ENCODE peak calls at places on chromosomes 11 and 22, in four cellular contexts. K is SK-N-SH, O is HCT116, Z is GM23248. F is an unnamed sample.

GRCh38 chr22:48711031-48711431 is 1116.6 kb downstream of the BRD1 start:
- DNase-seq in K (no peak), O (no peak), Z (no peak), F (no peak)

GRCh38 chr11:34599406-34599901 is 21.4 kb upstream of the EHF start:
- DNase-seq in O (peak), K (no peak), Z (peak), F (no peak)

GRCh38 chr11:103170865-103171264 is 61.6 kb downstream of the DYNC2H1 start:
- DNase-seq in Z (peak), K (no peak), O (no peak), F (no peak)

GRCh38 chr22:46202897-46203589 is 47.0 kb downstream of the CDPF1 start:
- DNase-seq in Z (no peak), K (no peak), O (no peak), F (no peak)

GRCh38 chr11:8227156-8228152 is 36.2 kb downstream of the LMO1 start:
- DNase-seq in K (no peak), Z (peak), O (no peak), F (no peak)

GRCh38 chr11:72349616-72350218 is 84.6 kb downstream of the CLPB start:
- DNase-seq in K (peak), Z (peak), O (no peak), F (no peak)

GRCh38 chr22:29609139-29609538 is 5.7 kb downstream of the NF2 start:
- DNase-seq in K (no peak), O (no peak), Z (no peak), F (peak)

GRCh38 chr11:70174846-70175764 is 28.0 kb upstream of the FADD start:
- DNase-seq in K (no peak), Z (no peak), O (no peak), F (peak)

GRCh38 chr11:126607374-126607773 is 251.9 kb downstream of the ST3GAL4 start:
- DNase-seq in Z (peak), O (peak), K (peak), F (peak)

GRCh38 chr11:60170566-60170965 is 12.3 kb downstream of the MS4A6A start:
- DNase-seq in Z (no peak), O (no peak), K (no peak), F (no peak)

GRCh38 chr22:27405672-27406388 is 395.7 kb downstream of the MN1 start:
- DNase-seq in K (peak), Z (peak), O (peak), F (peak)

GRCh38 chr11:47390084-47390760 is 11.9 kb upstream of the SPI1 start:
- DNase-seq in K (no peak), Z (no peak), O (no peak), F (no peak)

GRCh38 chr11:22338465-22338810 is 257 bp downstream of the SLC17A6 start:
- DNase-seq in Z (no peak), K (no peak), O (no peak), F (peak)

GRCh38 chr11:47992959-47993820 is 12.8 kb downstream of the PTPRJ start:
- DNase-seq in Z (peak), O (peak), K (no peak), F (no peak)

GRCh38 chr11:84291996-84292395 is 1005.8 kb upstream of the CCDC90B start:
- DNase-seq in O (no peak), K (no peak), Z (peak), F (no peak)

GRCh38 chr11:34331329-34331728 is 26.5 kb downstream of the ABTB2 start:
- DNase-seq in O (no peak), Z (peak), K (no peak), F (no peak)

GRCh38 chr11:76073716-76074115 is 132.6 kb downstream of the WNT11 start:
- DNase-seq in K (peak), Z (peak), O (no peak), F (no peak)

GRCh38 chr11:8777907-8778767 is 95.5 kb downstream of the RPL27A start:
- DNase-seq in K (no peak), O (no peak), Z (peak), F (peak)

GRCh38 chr11:104061851-104062521 is 25.5 kb downstream of the DDI1 start:
- DNase-seq in O (no peak), Z (peak), K (no peak), F (no peak)

GRCh38 chr11:70871881-70872280 is 380.5 kb downstream of the SHANK2 start:
- DNase-seq in Z (peak), O (no peak), K (no peak), F (no peak)

GRCh38 chr11:43366597-43367121 is 7.9 kb downstream of the TTC17 start:
- DNase-seq in O (no peak), Z (peak), K (no peak), F (no peak)

GRCh38 chr11:134052395-134052987 is 16.4 kb upstream of the JAM3 start:
- DNase-seq in Z (peak), K (no peak), O (no peak), F (no peak)

GRCh38 chr22:26333088-26333800 is 95.8 kb upstream of the ASPHD2 start:
- DNase-seq in O (no peak), K (no peak), Z (no peak), F (no peak)

GRCh38 chr22:29756341-29756740 is 10.5 kb downstream of the ZMAT5 start:
- DNase-seq in O (no peak), K (no peak), Z (peak), F (no peak)

GRCh38 chr11:616320-617220 is 820 bp upstream of the IRF7 start:
- DNase-seq in K (no peak), Z (no peak), O (no peak), F (no peak)

GRCh38 chr11:78290293-78291176 is 101.8 kb downstream of the USP35 start:
- DNase-seq in O (no peak), K (no peak), Z (peak), F (no peak)

GRCh38 chr11:62030071-62030684 is 62.7 kb upstream of the FTH1 start:
- DNase-seq in O (no peak), K (no peak), Z (no peak), F (peak)

GRCh38 chr22:24166811-24167210 is 14.5 kb upstream of the SUSD2 start:
- DNase-seq in O (no peak), Z (no peak), K (no peak), F (no peak)

DNA sequence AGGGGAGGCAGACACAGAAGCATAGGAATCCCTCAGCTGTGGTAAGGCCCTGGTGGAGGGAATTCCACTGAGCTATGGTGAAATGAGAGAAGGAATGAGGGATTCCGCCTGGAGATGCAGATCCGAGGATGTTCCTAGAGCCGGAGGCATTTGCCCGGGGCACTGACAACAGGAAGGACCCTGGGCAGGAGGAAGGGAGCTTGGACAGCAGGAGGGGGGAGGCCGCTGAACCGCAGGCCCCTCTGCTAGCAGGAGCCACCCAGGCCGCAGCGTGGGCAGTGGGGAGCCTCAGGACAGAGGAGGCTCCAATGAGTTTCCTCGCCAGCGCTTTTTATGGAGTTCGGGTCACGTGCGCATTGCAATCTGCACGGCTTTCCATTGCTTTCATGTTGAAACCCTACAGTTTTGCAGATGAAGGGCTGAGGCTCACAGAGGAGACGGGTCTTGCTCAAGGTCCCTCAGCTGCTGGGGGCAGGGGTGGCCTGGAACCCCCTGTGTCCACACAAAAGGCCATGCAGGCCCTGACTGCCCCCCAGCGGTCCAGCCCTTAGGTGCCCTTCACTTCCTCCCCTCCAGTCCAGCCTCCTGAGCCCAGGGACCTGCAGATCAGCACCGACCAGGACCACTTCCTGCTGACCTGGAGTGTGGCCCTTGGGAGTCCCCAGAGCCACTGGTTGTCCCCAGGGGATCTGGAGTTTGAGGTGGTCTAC is 15.6 kb downstream of the CSF2RB start:
- DNase-seq in K (no peak), O (no peak), Z (no peak), F (no peak)
- H3K4me3 ChIP-seq in K (no peak), O (no peak), Z (no peak), F (no peak)

DNA sequence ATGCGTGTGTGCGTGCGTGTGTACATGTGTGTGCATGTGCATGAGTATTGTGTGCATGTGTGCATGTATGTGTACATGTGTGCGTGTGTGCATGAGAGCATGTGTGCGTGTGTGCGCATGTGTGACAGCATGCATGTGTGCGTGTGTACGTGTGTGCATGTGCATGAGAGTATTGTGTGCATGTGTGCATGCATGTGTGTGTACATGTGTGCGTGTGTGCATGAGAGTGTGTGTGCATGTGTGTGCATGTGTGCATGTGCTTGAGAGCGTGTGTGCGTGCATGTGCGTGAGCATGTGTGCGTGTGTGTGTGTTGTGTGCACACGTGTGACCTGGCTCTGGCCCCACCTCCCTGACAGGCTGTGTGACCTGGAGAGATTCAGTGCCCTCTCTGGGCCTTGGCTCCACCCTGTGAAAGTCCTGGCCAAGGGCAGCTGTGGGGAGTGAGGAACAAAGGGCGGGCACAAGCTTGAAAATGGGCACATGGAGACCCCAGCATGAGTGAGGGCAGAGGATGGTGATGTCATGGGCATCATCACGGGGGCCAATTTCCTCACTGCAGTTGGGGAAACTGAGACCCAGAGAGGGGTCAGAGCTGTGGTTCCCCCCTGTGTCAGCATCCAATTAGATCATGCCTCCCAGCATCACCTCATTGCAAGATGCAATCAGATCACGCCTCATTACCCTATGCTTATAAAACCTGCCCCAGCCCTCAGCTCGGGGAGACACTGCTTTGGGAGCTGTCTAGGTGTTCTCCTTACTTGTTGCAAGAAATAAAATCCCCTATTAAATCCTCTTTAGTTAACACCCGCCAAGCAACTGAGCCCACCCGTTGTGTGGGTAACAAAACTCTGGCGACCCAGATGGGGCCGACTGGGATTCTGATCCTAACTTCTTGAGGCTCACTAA is 643 bp downstream of the ACY3 start:
- DNase-seq in Z (no peak), O (no peak), K (no peak), F (no peak)
- H3K9ac ChIP-seq in Z (no peak), O (peak), K (no peak), F (no peak)

DNA sequence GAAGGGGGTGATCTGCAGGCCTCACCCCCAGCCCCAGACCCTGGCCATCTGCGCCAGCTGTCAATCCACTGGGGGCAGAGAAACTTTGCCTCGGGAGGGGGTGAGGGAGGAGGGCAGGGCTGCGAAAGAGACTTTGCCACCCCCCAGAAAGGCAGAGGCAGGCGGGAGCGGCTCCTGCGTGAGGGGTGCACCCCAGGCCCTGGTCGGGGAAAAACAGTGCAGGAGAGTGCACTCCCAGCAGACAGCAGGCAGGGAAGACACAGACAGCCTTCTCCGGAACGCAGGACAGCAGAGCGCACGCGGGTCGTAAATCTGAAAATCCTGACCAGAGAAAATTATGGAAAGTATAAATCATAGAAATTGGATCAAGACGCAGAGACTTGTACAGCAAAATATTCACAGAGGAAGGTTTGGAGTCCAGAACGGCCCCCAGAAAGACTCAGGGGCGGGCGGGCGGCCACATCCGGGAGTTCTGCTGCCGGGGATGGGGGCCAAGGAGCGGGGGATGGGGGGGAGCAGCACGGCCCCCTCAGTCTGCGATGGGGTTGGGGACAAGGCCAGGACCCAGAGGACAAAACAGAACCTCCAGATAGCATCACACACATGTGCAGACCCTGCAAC is 8.0 kb upstream of the MRPL23 start:
- DNase-seq in O (no peak), Z (peak), K (peak), F (no peak)
- TF ChIP-seq EZH2phosphoT487 in O (no peak), Z (no peak), K (no peak), F (no peak)

GRCh38 chr11:117092951-117093590 is 5.2 kb downstream of the SIK3 start:
- DNase-seq in Z (no peak), K (no peak), O (no peak), F (no peak)
- H3K4me3 ChIP-seq in Z (no peak), K (no peak), O (no peak), F (no peak)

F was measured in neural progenitor cell.